ENCODE peak calls at places on chromosomes 16 and 17, in seven cellular contexts. Z is esophagus squamous epithelium, H is heart left ventricle, K is IMR-90, A is stomach, P is right lobe of liver, R is Peyer's patch. O is an unnamed sample.
A peak's percentile ranks its signal among the peaks of the same experiment; 100 is the strongest.

GRCh38 chr17:57424273-57424672 is 167.9 kb downstream of the MSI2 start:
- DNase-seq in Z (no peak), H (no peak), K (no peak), A (no peak), P (no peak), R (no peak), O (no peak)

GRCh38 chr17:41962768-41963434 is 3.7 kb upstream of the CNP start:
- DNase-seq in Z (no peak), H (peak; percentile 83), K (peak; percentile 53), A (peak; percentile 80), P (peak; percentile 68), R (peak; percentile 91), O (peak; percentile 92)

GRCh38 chr16:66623755-66624154 is 19.3 kb downstream of the CMTM3 start:
- DNase-seq in Z (no peak), H (no peak), K (no peak), A (no peak), P (no peak), R (no peak), O (no peak)

GRCh38 chr17:56665864-56666263 is 72.4 kb downstream of the NOG start:
- DNase-seq in Z (no peak), H (no peak), K (no peak), A (no peak), P (no peak), R (no peak), O (no peak)

GRCh38 chr16:85898521-85899442 is at the start of gene IRF8:
- DNase-seq in Z (no peak), H (peak; percentile 75), K (no peak), A (peak; percentile 76), P (peak; percentile 91), R (peak; percentile 94), O (peak; percentile 69)

GRCh38 chr17:32142857-32143524 is 689 bp downstream of the RHOT1 start:
- DNase-seq in Z (no peak), H (peak; percentile 72), K (peak; percentile 76), A (peak; percentile 88), P (peak; percentile 67), R (peak; percentile 75), O (peak; percentile 82)

GRCh38 chr17:51850206-51850605 is 308.3 kb downstream of the CA10 start:
- DNase-seq in Z (no peak), H (no peak), K (no peak), A (no peak), P (no peak), R (no peak), O (no peak)

GRCh38 chr17:32443827-32444300 is 446 bp upstream of the PSMD11 start:
- DNase-seq in Z (no peak), H (no peak), K (no peak), A (no peak), P (no peak), R (peak; percentile 48), O (no peak)

GRCh38 chr17:72514888-72515287 is 394.1 kb downstream of the SOX9 start:
- DNase-seq in Z (no peak), H (peak; percentile 70), K (peak; percentile 86), A (no peak), P (no peak), R (no peak), O (peak; percentile 57)

GRCh38 chr17:76547183-76547641 is 7.4 kb downstream of the PRCD start:
- DNase-seq in Z (no peak), H (peak; percentile 77), K (peak; percentile 85), A (peak; percentile 51), P (no peak), R (peak; percentile 84), O (no peak)

GRCh38 chr17:58388302-58389190 is 28.8 kb downstream of the RNF43 start:
- DNase-seq in Z (no peak), H (no peak), K (no peak), A (no peak), P (no peak), R (no peak), O (no peak)

GRCh38 chr16:75097941-75098897 is 18.4 kb downstream of the LDHD start:
- DNase-seq in Z (no peak), H (no peak), K (no peak), A (peak; percentile 47), P (no peak), R (no peak), O (no peak)

GRCh38 chr17:7001562-7001961 is 5.7 kb downstream of the ALOX12 start:
- DNase-seq in Z (no peak), H (no peak), K (no peak), A (no peak), P (no peak), R (peak; percentile 65), O (no peak)

GRCh38 chr16:4679854-4680636 is 13.3 kb upstream of the NUDT16L1 start:
- DNase-seq in Z (no peak), H (peak; percentile 76), K (peak; percentile 67), A (peak; percentile 91), P (peak; percentile 86), R (peak; percentile 81), O (peak; percentile 40)

GRCh38 chr17:44007346-44008204 is 3.2 kb downstream of the NAGS start:
- DNase-seq in Z (no peak), H (peak; percentile 58), K (no peak), A (no peak), P (peak; percentile 47), R (no peak), O (no peak)

GRCh38 chr17:6479626-6480324 is 35.5 kb downstream of the PIMREG start:
- DNase-seq in Z (no peak), H (no peak), K (no peak), A (no peak), P (no peak), R (no peak), O (no peak)

GRCh38 chr16:55622930-55623561 is 32.7 kb upstream of the SLC6A2 start:
- DNase-seq in Z (no peak), H (no peak), K (no peak), A (no peak), P (peak; percentile 36), R (no peak), O (peak; percentile 18)

GRCh38 chr17:82458885-82459424 is 414 bp downstream of the NARF start:
- DNase-seq in Z (no peak), H (no peak), K (peak; percentile 19), A (peak; percentile 36), P (peak; percentile 49), R (no peak), O (no peak)

GRCh38 chr17:2027528-2028233 is 2.3 kb upstream of the DPH1 start:
- DNase-seq in Z (no peak), H (no peak), K (no peak), A (no peak), P (no peak), R (no peak), O (no peak)

GRCh38 chr17:2029911-2030778 is at the start of gene DPH1:
- DNase-seq in Z (peak; percentile 46), H (peak; percentile 93), K (peak; percentile 91), A (peak; percentile 88), P (peak; percentile 91), R (peak; percentile 92), O (peak; percentile 91)

GRCh38 chr17:2028234-2028614 is 1.7 kb upstream of the DPH1 start:
- DNase-seq in Z (no peak), H (no peak), K (no peak), A (no peak), P (no peak), R (no peak), O (no peak)

GRCh38 chr17:2030779-2031163 is 818 bp downstream of the DPH1 start:
- DNase-seq in Z (no peak), H (peak; percentile 55), K (no peak), A (no peak), P (peak; percentile 63), R (no peak), O (no peak)

GRCh38 chr17:2028737-2029136 is 1.2 kb upstream of the DPH1 start:
- DNase-seq in Z (no peak), H (no peak), K (no peak), A (no peak), P (no peak), R (no peak), O (no peak)
- H3K27me3 ChIP-seq in Z (no peaks in the 10 kb centered on the region), H (peaks cover 6% of the 10 kb centered on the region), K (peaks cover 29% of the 10 kb centered on the region), A (no peaks in the 10 kb centered on the region), P (no peaks in the 10 kb centered on the region), R (peaks cover 21% of the 10 kb centered on the region), O (no peaks in the 10 kb centered on the region)

GRCh38 chr17:81222906-81223757 is at the start of gene CEP131:
- DNase-seq in Z (peak; percentile 95), H (peak; percentile 100), K (peak; percentile 97), A (peak; percentile 99), P (peak; percentile 100), R (peak; percentile 99), O (peak; percentile 99)
- TF ChIP-seq POLR2A in Z (peak; percentile 18), H (no peak), K (no peak), A (no peak), P (no peak), R (no peak), O (no peak)

GRCh38 chr17:1533649-1534325 is 17.4 kb upstream of the INPP5K start:
- DNase-seq in Z (no peak), H (peak; percentile 51), K (no peak), A (no peak), P (no peak), R (no peak), O (no peak)

GRCh38 chr17:1529863-1530262 is 13.5 kb upstream of the INPP5K start:
- DNase-seq in Z (no peak), H (no peak), K (no peak), A (no peak), P (no peak), R (no peak), O (no peak)

GRCh38 chr17:1535737-1536136 is 19.3 kb upstream of the INPP5K start:
- DNase-seq in Z (no peak), H (no peak), K (no peak), A (no peak), P (no peak), R (no peak), O (no peak)

DNA sequence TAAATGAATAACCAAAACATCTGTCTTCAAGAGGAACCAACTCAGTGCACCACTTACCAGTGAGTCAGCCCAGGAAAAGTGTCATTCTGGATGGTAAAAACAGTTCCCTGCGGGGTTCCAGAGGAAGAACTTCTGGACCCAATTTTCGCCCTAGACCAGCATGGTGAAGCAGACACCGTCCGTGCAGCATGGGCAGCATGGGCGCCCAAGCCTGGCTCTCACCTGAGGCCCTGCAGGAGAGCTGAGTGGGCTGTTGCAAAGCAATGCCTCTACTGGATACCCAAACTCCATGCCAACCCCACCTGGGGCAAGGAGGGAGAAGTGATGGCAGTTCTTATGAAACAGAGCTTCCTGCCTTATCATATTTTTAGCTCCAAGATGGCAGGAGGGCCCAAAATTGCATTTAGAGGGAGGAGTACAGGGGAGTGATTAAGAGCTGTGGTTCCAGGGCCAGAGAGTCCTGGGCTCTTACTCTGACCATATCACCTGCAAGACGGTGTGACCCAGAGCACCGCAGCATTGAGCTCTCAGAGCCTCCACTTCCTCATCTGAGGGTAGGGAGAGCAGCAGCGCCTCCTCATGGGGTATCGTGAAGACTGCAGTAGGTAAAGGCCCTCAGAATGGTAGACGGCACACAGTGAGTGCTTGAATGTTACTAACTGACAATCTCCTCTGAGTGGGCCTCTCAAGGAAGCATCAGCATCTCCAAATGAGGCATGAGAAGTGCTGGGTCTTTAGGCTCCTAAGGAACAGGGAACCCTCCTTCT is 16.6 kb upstream of the INPP5K start:
- DNase-seq in Z (no peak), H (peak; percentile 48), K (no peak), A (no peak), P (no peak), R (peak; percentile 72), O (peak; percentile 20)
- TF ChIP-seq CTCF in Z (no peak), H (peak; percentile 17), K (peak; percentile 24), A (no peak), P (peak; percentile 12), R (peak; percentile 41), O (no peak)

DNA sequence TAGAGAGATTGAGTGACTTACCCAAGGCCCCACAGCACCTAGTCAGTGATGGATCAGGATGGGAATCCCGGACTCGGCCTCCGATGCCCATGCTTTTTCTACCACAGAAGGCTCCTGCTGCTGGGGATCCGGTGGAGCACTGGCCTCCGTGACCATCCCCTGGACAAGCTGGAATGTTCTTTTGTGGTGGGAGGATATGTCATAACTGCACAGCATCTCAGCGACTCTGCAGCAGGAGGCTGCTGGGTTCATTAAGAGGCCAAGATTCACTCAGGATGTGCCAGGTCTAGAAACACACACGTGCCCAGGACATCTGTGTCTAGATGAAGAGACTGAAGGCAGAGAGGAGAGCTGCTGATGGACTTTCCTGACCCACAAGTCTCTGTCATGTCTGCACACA is 34.7 kb upstream of the NGFR start:
- DNase-seq in Z (no peak), H (no peak), K (no peak), A (no peak), P (no peak), R (no peak), O (no peak)
- H3K27me3 ChIP-seq in Z (peaks cover 4% of the 10 kb centered on the region), H (no peaks in the 10 kb centered on the region), K (peaks cover 66% of the 10 kb centered on the region), A (no peaks in the 10 kb centered on the region), P (no peaks in the 10 kb centered on the region), R (no peaks in the 10 kb centered on the region), O (no peaks in the 10 kb centered on the region)